ENCODE peak calls at places on chromosomes 1 and 21, in five cellular contexts. W is Karpas-422, X is WERI-Rb-1, P is caudate nucleus, H is RWPE1. Q is an unnamed sample.

GRCh38 chr1:106254748-106255147 is 801.7 kb upstream of the PRMT6 start:
- DNase-seq in H (peak), X (no peak), P (no peak), W (no peak), Q (no peak)

GRCh38 chr21:33444499-33444898 is 35.3 kb downstream of the TMEM50B start:
- DNase-seq in W (no peak), X (no peak), P (no peak), H (no peak), Q (no peak)

GRCh38 chr1:12530462-12531168 is 87.4 kb downstream of the DHRS3 start:
- DNase-seq in W (no peak), H (no peak), P (no peak), X (no peak), Q (no peak)

GRCh38 chr1:226598455-226598849 is 49.9 kb downstream of the STUM start:
- DNase-seq in X (no peak), H (no peak), P (no peak), W (no peak), Q (no peak)

GRCh38 chr21:44082648-44083436 is 24.4 kb upstream of the PWP2 start:
- DNase-seq in W (no peak), X (peak), H (peak), P (no peak), Q (no peak)

GRCh38 chr1:90434460-90434859 is 282.6 kb downstream of the BARHL2 start:
- DNase-seq in P (no peak), W (peak), X (peak), H (no peak), Q (peak)

GRCh38 chr1:22611530-22611947 is 24.9 kb upstream of the C1QA start:
- DNase-seq in P (no peak), H (peak), X (no peak), W (peak), Q (peak)

GRCh38 chr1:178819123-178819522 is 51.8 kb downstream of the ANGPTL1 start:
- DNase-seq in W (no peak), X (no peak), P (no peak), H (no peak), Q (peak)

GRCh38 chr21:37363936-37364335 is 2.6 kb upstream of the DYRK1A start:
- DNase-seq in H (no peak), P (no peak), W (peak), X (no peak), Q (no peak)

GRCh38 chr1:16237343-16237830 is 404 bp upstream of the CPLANE2 start:
- DNase-seq in X (no peak), W (peak), H (no peak), P (no peak), Q (no peak)

GRCh38 chr1:26626994-26627393 is 68.8 kb upstream of the ARID1A start:
- DNase-seq in W (no peak), H (no peak), P (no peak), X (no peak), Q (no peak)

GRCh38 chr21:17402885-17403477 is 109.9 kb upstream of the CXADR start:
- DNase-seq in X (no peak), P (no peak), H (no peak), W (no peak), Q (no peak)

GRCh38 chr21:34176442-34176841 is 103.1 kb downstream of the MRPS6 start:
- DNase-seq in H (no peak), P (no peak), W (no peak), X (no peak), Q (no peak)

GRCh38 chr1:245541389-245541788 is 386.6 kb downstream of the KIF26B start:
- DNase-seq in X (no peak), W (no peak), P (no peak), H (no peak), Q (no peak)

GRCh38 chr1:25676488-25676887 is 59.9 kb downstream of the MAN1C1 start:
- DNase-seq in W (no peak), X (peak), H (no peak), P (no peak), Q (no peak)

DNA sequence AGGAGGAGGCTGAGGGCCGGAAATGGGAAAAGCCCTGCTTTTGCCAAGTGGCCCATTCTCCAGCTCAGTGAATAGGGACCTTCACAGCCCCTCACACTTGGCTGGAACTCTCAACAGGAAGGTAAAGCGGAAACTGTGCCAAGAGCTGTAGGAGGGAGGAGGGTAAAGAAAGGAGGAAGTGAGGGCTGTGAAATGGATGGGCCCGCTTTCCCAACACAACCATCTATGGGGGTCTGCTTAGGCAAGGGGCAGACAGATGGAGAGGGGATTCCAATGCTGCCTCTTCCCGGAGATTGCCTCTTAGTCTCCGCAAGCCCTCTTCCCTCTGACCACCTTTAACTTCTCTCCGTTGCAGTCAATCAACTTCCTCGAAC is 5.2 kb downstream of the INKA2 start:
- DNase-seq in W (no peak), H (no peak), X (no peak), P (no peak), Q (peak)
- H3K27ac ChIP-seq in W (no peak), H (peak), X (no peak), P (peak), Q (no peak)

DNA sequence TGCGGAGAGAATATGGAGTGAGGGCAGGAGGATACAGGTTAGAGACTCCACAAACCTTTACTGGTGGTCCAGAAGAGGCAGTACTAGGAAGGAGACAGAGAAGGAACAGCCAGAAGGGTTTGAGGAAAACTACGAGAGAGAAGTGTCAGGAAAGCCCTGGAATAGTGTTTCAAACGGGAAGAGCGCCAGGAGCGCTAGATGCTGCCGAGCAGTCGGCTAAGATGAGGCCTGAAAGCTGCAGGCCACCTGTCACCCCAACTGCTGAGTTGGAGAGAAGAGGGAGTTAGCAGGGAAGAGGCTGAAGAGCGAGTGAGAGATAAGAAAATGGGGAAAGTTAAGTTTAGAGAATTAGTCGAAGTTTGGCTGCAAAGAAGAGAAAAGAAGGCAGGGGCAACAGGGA is 30.9 kb downstream of the PCSK9 start:
- DNase-seq in P (no peak), H (no peak), X (peak), W (no peak), Q (no peak)
- H3K27ac ChIP-seq in P (no peak), H (peak), X (peak), W (no peak), Q (no peak)

DNA sequence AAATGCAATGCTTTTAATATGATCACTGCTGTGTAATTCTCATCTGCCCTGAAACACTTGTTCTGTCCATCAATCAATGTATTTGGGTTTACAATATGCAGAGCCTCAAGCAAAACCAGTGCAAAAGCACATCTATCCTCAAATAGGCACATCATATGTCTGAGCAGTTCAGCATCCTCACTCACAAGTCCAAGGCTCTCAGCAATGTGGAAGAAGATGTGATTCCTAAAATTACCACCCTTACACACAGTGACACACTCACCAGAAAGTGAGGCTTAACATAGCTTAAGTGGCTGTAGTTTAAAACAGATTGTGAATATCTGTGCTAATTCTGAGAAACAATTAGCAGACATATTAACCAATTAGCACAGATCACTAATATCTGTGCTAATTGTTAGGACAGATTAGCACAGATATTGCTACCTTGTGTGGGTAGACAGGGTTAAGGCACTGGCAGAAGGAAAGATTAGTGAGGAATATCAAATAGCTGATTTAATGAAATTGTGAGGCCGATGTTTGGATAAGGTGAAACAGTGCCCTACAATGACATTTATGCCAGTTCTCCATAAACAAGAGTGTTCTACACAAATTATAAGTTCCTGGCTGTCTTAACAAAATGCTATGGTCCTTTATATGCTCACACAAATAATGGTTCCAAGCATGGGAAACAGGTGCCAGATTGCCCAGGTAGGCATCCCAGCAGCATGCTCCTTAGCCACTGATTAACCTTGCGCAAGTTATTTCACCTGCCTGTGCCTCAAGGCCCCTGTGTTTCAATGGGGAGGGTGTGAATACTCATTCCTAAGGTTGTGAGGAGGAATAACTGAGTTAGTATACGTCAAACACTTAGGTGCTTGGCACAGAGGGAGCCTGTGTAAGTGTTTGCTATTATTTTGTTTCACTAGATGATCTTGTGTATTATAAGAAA is 41.7 kb downstream of the MRPL39 start:
- DNase-seq in H (no peak), X (no peak), P (no peak), W (no peak), Q (no peak)
- H3K27ac ChIP-seq in H (no peak), X (no peak), P (no peak), W (no peak), Q (no peak)

GRCh38 chr1:61428146-61428545 is 296.8 kb downstream of the TM2D1 start:
- DNase-seq in P (no peak), H (no peak), W (no peak), X (no peak), Q (no peak)
- H3K27ac ChIP-seq in P (no peak), H (no peak), W (no peak), X (no peak), Q (no peak)